ENCODE peak calls at places on chromosomes 7 and 10, in nine cellular contexts. B, E, N, H, X, T, O, U and C are unnamed samples.
A peak's percentile ranks its signal among the peaks of the same experiment; 100 is the strongest.

GRCh38 chr7:132049462-132050304 is 493.3 kb upstream of the PODXL start:
- DNase-seq in B (no peak), E (no peak), N (no peak), H (no peak), X (peak; percentile 39), T (peak; percentile 78), O (no peak), U (no peak), C (peak; percentile 64)

GRCh38 chr10:64089648-64090047 is 568.4 kb downstream of the REEP3 start:
- DNase-seq in B (no peak), E (no peak), N (no peak), H (no peak), X (no peak), T (no peak), O (no peak), U (no peak), C (no peak)

GRCh38 chr7:70799841-70800405 is 332.0 kb upstream of the GALNT17 start:
- DNase-seq in B (no peak), E (no peak), N (no peak), H (no peak), X (no peak), T (no peak), O (no peak), U (no peak), C (no peak)

GRCh38 chr7:134279336-134279735 is 37.4 kb downstream of the SLC35B4 start:
- DNase-seq in B (no peak), E (no peak), N (no peak), H (no peak), X (no peak), T (no peak), O (no peak), U (no peak), C (no peak)

GRCh38 chr7:2978403-2978802 is 65.3 kb downstream of the CARD11 start:
- DNase-seq in B (peak; percentile 30), E (peak; percentile 87), N (no peak), H (no peak), X (no peak), T (peak; percentile 76), O (peak; percentile 17), U (peak; percentile 3), C (no peak)

GRCh38 chr7:87140271-87140748 is 11.9 kb upstream of the DMTF1 start:
- DNase-seq in B (no peak), E (no peak), N (no peak), H (no peak), X (no peak), T (no peak), O (no peak), U (no peak), C (no peak)

GRCh38 chr10:69643779-69644657 is 14.0 kb downstream of the FAM241B start:
- DNase-seq in B (no peak), E (no peak), N (no peak), H (no peak), X (no peak), T (no peak), O (no peak), U (no peak), C (no peak)

GRCh38 chr7:44291066-44291732 is 34.2 kb downstream of the CAMK2B start:
- DNase-seq in B (peak; percentile 10), E (peak; percentile 77), N (peak; percentile 88), H (peak; percentile 65), X (peak; percentile 2), T (no peak), O (peak; percentile 81), U (peak; percentile 64), C (peak; percentile 3)

GRCh38 chr7:128260069-128260468 is 19.0 kb downstream of the LEP start:
- DNase-seq in B (no peak), E (no peak), N (no peak), H (no peak), X (no peak), T (no peak), O (no peak), U (no peak), C (no peak)

DNA sequence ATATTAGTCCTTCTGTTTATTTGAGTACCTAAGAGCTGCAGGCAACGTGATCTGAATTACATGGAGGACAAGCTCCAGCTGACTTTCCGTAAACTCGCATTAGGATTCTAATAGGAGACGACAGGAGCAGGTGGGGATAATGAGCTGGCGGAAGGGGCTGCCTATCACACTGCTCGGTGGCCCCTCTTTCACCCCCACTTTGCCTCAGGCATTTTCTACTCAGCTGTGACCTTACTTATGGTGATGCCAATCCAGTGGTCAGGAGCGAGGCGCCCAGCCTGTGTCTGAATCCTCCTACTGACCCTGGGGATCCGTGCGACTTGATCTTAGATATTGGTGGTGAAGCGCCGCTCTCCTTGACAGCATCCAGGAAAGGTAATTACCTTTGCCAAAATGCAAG is at the start of gene C7orf33:
- DNase-seq in B (no peak), E (no peak), N (no peak), H (no peak), X (no peak), T (no peak), O (no peak), U (no peak), C (no peak)
- H3K4me3 ChIP-seq in B (no peak within 1 kb of the TSS), E (no peak within 1 kb of the TSS), N (no peak within 1 kb of the TSS), H (no peak within 1 kb of the TSS), X (no peak within 1 kb of the TSS), T (no peak within 1 kb of the TSS), O (no peak within 1 kb of the TSS), U (no peak within 1 kb of the TSS), C (no peak within 1 kb of the TSS)

GRCh38 chr7:101974365-101974764 is 156.9 kb downstream of the CUX1 start:
- DNase-seq in B (no peak), E (no peak), N (no peak), H (no peak), X (no peak), T (no peak), O (no peak), U (no peak), C (no peak)
- H3K4me1 ChIP-seq in B (no peaks in the 10 kb centered on the region), E (no peaks in the 10 kb centered on the region), N (peaks cover 3% of the 10 kb centered on the region), H (no peaks in the 10 kb centered on the region), X (no peaks in the 10 kb centered on the region), T (peaks cover 8% of the 10 kb centered on the region), O (peaks cover 25% of the 10 kb centered on the region), U (no peaks in the 10 kb centered on the region), C (no peaks in the 10 kb centered on the region)

DNA sequence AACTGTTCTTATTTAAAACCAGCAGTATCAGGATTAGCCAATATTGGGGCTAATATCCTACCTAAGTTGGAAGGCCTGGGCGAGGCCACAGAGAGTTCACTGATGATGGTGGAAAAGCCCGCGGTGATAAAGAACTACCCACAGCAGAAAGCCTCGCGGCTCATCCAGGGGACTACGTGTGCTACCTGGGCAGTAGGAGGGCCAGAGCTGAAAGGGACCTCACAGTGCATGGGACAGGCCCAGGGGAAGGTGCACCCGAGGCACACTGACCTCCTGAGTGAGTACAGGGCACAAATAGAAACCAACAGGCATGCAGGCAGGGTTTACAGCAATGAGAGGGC is 1.4 kb downstream of the WDR86 start:
- DNase-seq in B (no peak), E (no peak), N (no peak), H (no peak), X (no peak), T (no peak), O (no peak), U (no peak), C (no peak)
- H3K27me3 ChIP-seq in B (no peaks in the 10 kb centered on the region), E (peaks cover 33% of the 10 kb centered on the region), N (peaks cover 23% of the 10 kb centered on the region), H (peaks cover 17% of the 10 kb centered on the region), X (peaks cover 7% of the 10 kb centered on the region), T (peaks cover 29% of the 10 kb centered on the region), O (peaks cover 57% of the 10 kb centered on the region), U (peaks cover 36% of the 10 kb centered on the region), C (peaks cover 42% of the 10 kb centered on the region)

GRCh38 chr7:75989726-75990388 is 4.5 kb downstream of the TMEM120A start:
- DNase-seq in B (no peak), E (peak; percentile 27), N (peak; percentile 84), H (peak; percentile 72), X (no peak), T (no peak), O (peak; percentile 69), U (no peak), C (no peak)
- H3K4me3 ChIP-seq in B (no peak overlapping the region), E (no peak overlapping the region), N (no peak overlapping the region), H (no peak overlapping the region), X (no peak overlapping the region), T (no peak overlapping the region), O (peak overlapping the region; percentile 13), U (no peak overlapping the region), C (no peak overlapping the region)

GRCh38 chr10:94084344-94084743 is 90.6 kb downstream of the PLCE1 start:
- DNase-seq in B (no peak), E (no peak), N (no peak), H (no peak), X (no peak), T (no peak), O (no peak), U (no peak), C (no peak)

GRCh38 chr10:94083662-94084323 is 90.1 kb downstream of the PLCE1 start:
- DNase-seq in B (no peak), E (no peak), N (no peak), H (no peak), X (no peak), T (no peak), O (no peak), U (no peak), C (no peak)

GRCh38 chr10:94088926-94089381 is 95.2 kb downstream of the PLCE1 start:
- DNase-seq in B (no peak), E (no peak), N (no peak), H (no peak), X (no peak), T (no peak), O (no peak), U (peak; percentile 61), C (no peak)

GRCh38 chr10:94085766-94086437 is 92.2 kb downstream of the PLCE1 start:
- DNase-seq in B (no peak), E (no peak), N (no peak), H (no peak), X (no peak), T (no peak), O (no peak), U (no peak), C (no peak)

GRCh38 chr10:94085288-94085687 is 91.6 kb downstream of the PLCE1 start:
- DNase-seq in B (no peak), E (no peak), N (no peak), H (no peak), X (no peak), T (no peak), O (no peak), U (peak; percentile 15), C (no peak)
- H3K4me1 ChIP-seq in B (peaks cover 12% of the 10 kb centered on the region), E (no peaks in the 10 kb centered on the region), N (peaks cover 5% of the 10 kb centered on the region), H (no peaks in the 10 kb centered on the region), X (no peaks in the 10 kb centered on the region), T (no peaks in the 10 kb centered on the region), O (peaks cover 43% of the 10 kb centered on the region), U (peaks cover 9% of the 10 kb centered on the region), C (peaks cover 2% of the 10 kb centered on the region)